ENCODE peak calls at places on chromosomes 12 and 14, in eight cellular contexts. M is cardiac muscle cell, Z is hepatocyte, T is GM20000, N is RWPE2, X is mammary epithelial cell, K is uterus, B is fibroblast of villous mesenchyme. W is an unnamed sample.

GRCh38 chr14:51248041-51248987 is 8.3 kb downstream of the TMX1 start:
- DNase-seq in K (no peak), Z (no peak), N (no peak), M (no peak), X (no peak), T (peak), B (no peak), W (peak)

GRCh38 chr12:12020762-12021161 is 50.0 kb upstream of the BCL2L14 start:
- DNase-seq in Z (no peak), M (no peak), B (no peak), K (no peak), T (no peak), X (no peak), N (no peak), W (no peak)

GRCh38 chr14:88612981-88613380 is 50.1 kb downstream of the ZC3H14 start:
- DNase-seq in Z (no peak), K (no peak), T (no peak), N (no peak), X (no peak), B (no peak), M (no peak), W (no peak)

GRCh38 chr14:105529506-105530445 is 3.4 kb downstream of the TMEM121 start:
- DNase-seq in K (no peak), N (peak), X (no peak), B (no peak), Z (peak), T (peak), M (no peak), W (no peak)

GRCh38 chr12:97940629-97941028 is 478.0 kb downstream of the RMST start:
- DNase-seq in N (no peak), M (peak), Z (no peak), X (peak), T (no peak), B (no peak), K (no peak), W (no peak)

GRCh38 chr12:64304571-64304970 is 82.5 kb upstream of the KICS2 start:
- DNase-seq in M (no peak), B (no peak), N (no peak), X (no peak), K (no peak), Z (no peak), T (no peak), W (no peak)

GRCh38 chr12:70787612-70788011 is 132.9 kb downstream of the PTPRR start:
- DNase-seq in X (no peak), N (no peak), T (no peak), B (no peak), K (no peak), M (no peak), Z (no peak), W (no peak)

GRCh38 chr14:102915292-102916110 is 7.0 kb upstream of the AMN start:
- DNase-seq in Z (no peak), B (no peak), K (no peak), T (no peak), M (no peak), N (peak), X (no peak), W (no peak)

GRCh38 chr12:7645395-7646177 is 20.1 kb downstream of the APOBEC1 start:
- DNase-seq in X (no peak), K (no peak), N (no peak), Z (peak), M (peak), T (peak), B (peak), W (peak)

GRCh38 chr14:34170891-34171290 is 220.0 kb upstream of the EGLN3 start:
- DNase-seq in Z (no peak), K (no peak), M (no peak), X (no peak), B (no peak), T (no peak), N (no peak), W (no peak)

GRCh38 chr14:76456200-76456599 is 80.3 kb downstream of the ESRRB start:
- DNase-seq in T (peak), B (peak), X (peak), Z (peak), M (peak), N (no peak), K (no peak), W (peak)

GRCh38 chr12:68844788-68845695 is 37.1 kb downstream of the MDM2 start:
- DNase-seq in K (no peak), Z (no peak), B (no peak), N (no peak), M (no peak), X (no peak), T (no peak), W (no peak)

GRCh38 chr12:28130625-28131598 is 59.3 kb upstream of the CCDC91 start:
- DNase-seq in M (peak), T (no peak), X (peak), N (peak), B (peak), Z (peak), K (peak), W (no peak)

GRCh38 chr14:55288439-55288838 is 17.2 kb downstream of the FBXO34 start:
- DNase-seq in B (no peak), M (no peak), K (no peak), Z (no peak), N (no peak), T (no peak), X (no peak), W (no peak)

GRCh38 chr14:55294603-55295002 is 23.4 kb downstream of the FBXO34 start:
- DNase-seq in N (no peak), X (no peak), M (no peak), B (no peak), T (no peak), Z (no peak), K (no peak), W (no peak)

DNA sequence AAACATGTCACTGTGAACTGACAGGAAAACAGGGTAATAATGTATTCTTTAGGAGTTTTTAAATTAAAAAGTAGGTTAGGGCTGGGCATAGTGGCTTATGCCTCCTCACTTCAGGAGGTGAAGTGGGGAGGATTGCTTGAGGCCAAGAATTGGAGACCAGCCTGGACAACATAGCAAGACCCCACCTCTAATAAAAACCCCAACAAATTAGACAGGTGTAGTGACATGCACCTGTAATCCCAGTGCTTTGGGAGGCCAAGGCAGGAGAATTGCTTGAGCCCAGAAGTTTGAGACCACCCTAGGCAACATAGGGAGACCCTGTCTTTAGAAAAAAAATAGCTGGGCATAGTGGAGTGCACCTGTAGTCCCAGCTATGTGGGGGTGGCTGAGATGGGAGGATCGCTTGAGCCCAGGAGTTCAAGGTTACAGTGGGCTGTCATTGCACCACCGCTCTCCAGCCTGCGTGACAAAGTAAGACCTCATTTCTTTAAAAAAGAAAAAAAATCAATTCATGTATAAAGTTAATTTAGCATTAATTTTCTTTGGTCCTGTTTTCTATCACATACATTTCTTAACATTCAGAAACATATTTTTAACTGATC is 20.4 kb downstream of the FBXO34 start:
- DNase-seq in M (no peak), N (no peak), T (no peak), B (no peak), Z (no peak), X (no peak), K (no peak), W (no peak)
- TF ChIP-seq CTCF in M (no peak), N (no peak), T (no peak), B (no peak), Z (no peak), X (no peak), K (no peak), W (no peak)

GRCh38 chr14:28294834-28295440 is 471.6 kb upstream of the FOXG1 start:
- DNase-seq in K (no peak), X (peak), T (no peak), B (no peak), M (peak), N (no peak), Z (peak), W (no peak)
- TF ChIP-seq CTCF in K (no peak), X (peak), T (no peak), B (no peak), M (peak), N (peak), Z (peak), W (no peak)

GRCh38 chr12:22100952-22101748 is 55.1 kb downstream of the CMAS start:
- DNase-seq in M (peak), Z (peak), N (no peak), K (peak), X (peak), B (peak), T (peak), W (peak)
- TF ChIP-seq CTCF in M (peak), Z (peak), N (no peak), K (peak), X (peak), B (peak), T (peak), W (peak)

GRCh38 chr14:87052646-87053225 is 940.2 kb downstream of the GALC start:
- DNase-seq in K (no peak), X (no peak), M (no peak), N (no peak), T (no peak), Z (no peak), B (no peak), W (no peak)

GRCh38 chr14:87046960-87047359 is 946.0 kb downstream of the GALC start:
- DNase-seq in X (no peak), Z (no peak), K (no peak), M (no peak), N (no peak), B (no peak), T (no peak), W (no peak)

GRCh38 chr14:87045956-87046355 is 947.0 kb downstream of the GALC start:
- DNase-seq in M (no peak), Z (no peak), K (no peak), B (no peak), N (no peak), X (no peak), T (no peak), W (no peak)

GRCh38 chr14:87055007-87055406 is 938.0 kb downstream of the GALC start:
- DNase-seq in N (no peak), B (no peak), X (no peak), M (no peak), T (no peak), K (no peak), Z (no peak), W (no peak)

DNA sequence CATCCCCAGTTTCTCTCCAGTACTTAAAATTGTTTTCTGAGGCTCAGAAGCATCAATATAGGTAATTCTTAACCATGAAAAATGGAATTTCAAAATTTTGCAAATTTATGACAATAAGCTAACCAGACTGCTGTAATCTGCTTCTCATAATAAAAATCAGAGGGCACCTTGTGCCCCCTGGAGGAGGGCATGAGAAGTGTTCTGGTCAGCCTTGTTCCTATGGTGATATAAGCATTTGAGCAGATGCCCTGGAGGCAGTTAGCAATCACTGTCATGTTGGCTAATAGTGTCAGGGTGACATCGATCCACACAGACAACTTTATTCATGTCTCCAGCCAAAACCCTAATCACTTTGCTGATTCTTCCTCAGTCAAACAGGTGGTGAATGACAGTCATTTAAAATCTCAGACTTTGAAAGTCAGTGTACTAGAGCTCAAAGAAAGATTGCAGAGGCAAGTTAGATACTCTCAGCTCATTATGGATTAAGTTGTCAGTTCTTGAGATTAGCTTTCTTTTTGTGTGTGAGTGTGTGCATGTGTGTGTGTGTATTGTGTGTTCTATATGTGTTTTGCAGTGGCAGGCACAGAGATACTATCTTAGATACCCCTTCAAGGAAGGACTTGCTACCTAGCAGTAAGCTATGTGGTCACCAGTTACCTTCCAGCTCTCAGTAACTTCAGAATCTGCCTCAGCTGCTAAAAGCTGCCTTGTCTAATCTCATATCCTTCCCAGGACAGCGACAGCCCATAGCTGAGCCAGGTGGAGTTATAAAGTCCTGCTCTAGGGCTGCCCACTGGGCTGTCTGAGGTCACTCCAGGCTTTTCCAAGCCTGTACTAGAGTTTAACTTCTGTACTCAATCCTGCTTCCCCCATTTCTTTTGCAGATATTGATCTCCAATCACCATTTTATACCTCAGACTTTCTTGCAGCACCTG is 942.8 kb downstream of the GALC start:
- DNase-seq in X (peak), Z (peak), K (no peak), B (peak), T (no peak), N (no peak), M (peak), W (no peak)
- TF ChIP-seq CTCF in X (peak), Z (peak), K (peak), B (peak), T (no peak), N (peak), M (peak), W (no peak)

DNA sequence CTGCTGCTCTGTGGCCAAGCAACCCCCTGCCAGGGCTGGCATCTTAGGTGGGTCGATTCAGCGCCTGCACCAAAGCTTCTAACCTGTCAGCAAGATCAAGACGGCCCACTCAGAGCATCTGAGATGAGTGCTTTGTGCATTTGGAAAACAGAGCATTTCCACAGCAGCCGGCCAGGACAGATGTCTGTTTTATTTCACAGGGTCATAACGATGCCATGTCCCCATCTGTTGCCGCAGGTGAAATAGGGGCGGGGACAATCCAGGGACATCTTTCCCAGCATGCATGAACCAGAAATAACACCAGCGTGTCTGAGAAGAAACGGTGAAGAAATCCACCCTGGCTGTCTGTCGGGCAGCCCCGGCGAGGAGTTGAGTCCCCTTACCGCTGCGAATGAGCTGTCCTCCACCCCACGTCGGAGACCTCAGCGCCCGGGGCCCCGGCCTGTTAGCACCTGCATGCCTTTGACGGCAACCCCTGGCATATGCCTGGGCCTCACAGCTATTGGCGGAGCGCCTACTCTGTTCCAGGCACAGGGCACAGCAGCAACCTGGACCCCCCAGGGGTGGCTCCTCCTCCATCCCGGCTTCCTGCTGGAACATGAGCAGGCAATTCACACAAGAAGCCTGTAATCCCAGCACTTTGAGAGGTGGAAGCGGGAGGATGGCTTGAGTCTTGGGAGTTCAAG is 30.6 kb upstream of the ULK1 start:
- DNase-seq in Z (no peak), B (peak), N (no peak), K (no peak), M (no peak), T (no peak), X (no peak), W (no peak)
- TF ChIP-seq CTCF in Z (no peak), B (no peak), N (no peak), K (no peak), M (no peak), T (no peak), X (no peak), W (no peak)

GRCh38 chr14:56482306-56482705 is 97.3 kb upstream of the TMEM260 start:
- DNase-seq in B (no peak), M (peak), X (no peak), Z (peak), T (peak), K (no peak), N (no peak), W (no peak)
- TF ChIP-seq CTCF in B (peak), M (peak), X (no peak), Z (peak), T (no peak), K (no peak), N (no peak), W (no peak)

DNA sequence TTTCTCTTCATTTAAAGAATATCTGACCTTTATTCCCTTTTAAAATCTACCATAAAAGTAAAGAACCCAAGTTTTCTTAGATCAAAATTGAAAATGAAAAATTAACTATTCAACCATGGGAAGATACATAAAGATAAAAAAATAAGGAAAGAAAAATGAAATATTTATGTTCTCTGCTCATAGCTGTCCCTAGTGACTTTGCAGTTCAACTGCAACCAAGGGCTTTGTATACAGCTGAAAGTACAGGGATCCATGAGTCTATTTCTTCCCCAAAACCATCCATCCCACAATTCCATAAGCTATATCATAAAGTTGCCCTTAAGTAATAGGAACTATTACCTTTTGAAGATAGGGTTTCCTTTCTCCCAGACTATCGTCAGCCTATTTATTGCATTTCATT is 113.1 kb downstream of the ITPR2 start:
- DNase-seq in N (no peak), M (no peak), T (no peak), Z (no peak), B (no peak), K (no peak), X (no peak), W (no peak)
- TF ChIP-seq CTCF in N (no peak), M (peak), T (peak), Z (peak), B (peak), K (no peak), X (peak), W (no peak)

GRCh38 chr12:57771873-57772428 is at the start of gene METTL1:
- DNase-seq in X (peak), Z (peak), T (peak), M (peak), K (peak), N (peak), B (peak), W (peak)
- TF ChIP-seq CTCF in X (no peak), Z (no peak), T (no peak), M (no peak), K (peak), N (no peak), B (no peak), W (no peak)

GRCh38 chr12:14774074-14774943 is 29.0 kb downstream of the WBP11 start:
- DNase-seq in N (peak), X (peak), K (peak), M (peak), Z (peak), B (peak), T (peak), W (peak)
- TF ChIP-seq CTCF in N (no peak), X (no peak), K (peak), M (no peak), Z (no peak), B (no peak), T (no peak), W (no peak)